ENCODE peak calls at places on chromosomes 12 and 14, in eight cellular contexts. One of them, this sample, is unnamed.

GRCh38 chr14:38074754-38075153 is 132.9 kb upstream of the SSTR1 start:
- DNase-seq in HFFc6: no peak
- DNase-seq in NCI-H446 treated with DMSO at 0.1 percent for 48 hours: no peak
- DNase-seq in A549: no peak
- DNase-seq in NCI-H187: no peak
- DNase-seq in activated T-helper 1 cell treated with anti-CD3 and anti-CD28 coated beads, Interleukin-2, amount 50 U/mL, for 16 hours: no peak
- DNase-seq in thoracic aorta: no peak
- DNase-seq in DMS 273 treated with DMSO at 0.1 percent for 48 hours: no peak
- DNase-seq in this sample: peak; percentile 31

GRCh38 chr12:95412826-95413311 is 61.1 kb upstream of the METAP2 start:
- DNase-seq in NCI-H187: no peak
- DNase-seq in activated T-helper 1 cell treated with anti-CD3 and anti-CD28 coated beads, Interleukin-2, amount 50 U/mL, for 16 hours: no peak
- DNase-seq in NCI-H446 treated with DMSO at 0.1 percent for 48 hours: no peak
- DNase-seq in DMS 273 treated with DMSO at 0.1 percent for 48 hours: no peak
- DNase-seq in HFFc6: peak; percentile 96
- DNase-seq in thoracic aorta: no peak
- DNase-seq in A549: no peak
- DNase-seq in this sample: no peak

GRCh38 chr14:94649543-94650443 is 37.6 kb downstream of the SERPINA3 start:
- DNase-seq in NCI-H187: no peak
- DNase-seq in activated T-helper 1 cell treated with anti-CD3 and anti-CD28 coated beads, Interleukin-2, amount 50 U/mL, for 16 hours: no peak
- DNase-seq in A549: no peak
- DNase-seq in DMS 273 treated with DMSO at 0.1 percent for 48 hours: no peak
- DNase-seq in thoracic aorta: no peak
- DNase-seq in HFFc6: no peak
- DNase-seq in NCI-H446 treated with DMSO at 0.1 percent for 48 hours: no peak
- DNase-seq in this sample: no peak

GRCh38 chr12:8687846-8688601 is 9.8 kb upstream of the RIMKLB start:
- DNase-seq in activated T-helper 1 cell treated with anti-CD3 and anti-CD28 coated beads, Interleukin-2, amount 50 U/mL, for 16 hours: no peak
- DNase-seq in thoracic aorta: peak; percentile 53
- DNase-seq in A549: peak; percentile 36
- DNase-seq in DMS 273 treated with DMSO at 0.1 percent for 48 hours: peak; percentile 46
- DNase-seq in NCI-H187: no peak
- DNase-seq in HFFc6: peak; percentile 69
- DNase-seq in NCI-H446 treated with DMSO at 0.1 percent for 48 hours: peak; percentile 77
- DNase-seq in this sample: peak; percentile 31

GRCh38 chr12:119089668-119090013 is 89.1 kb upstream of the HSPB8 start:
- DNase-seq in NCI-H187: no peak
- DNase-seq in A549: no peak
- DNase-seq in HFFc6: no peak
- DNase-seq in thoracic aorta: no peak
- DNase-seq in NCI-H446 treated with DMSO at 0.1 percent for 48 hours: no peak
- DNase-seq in activated T-helper 1 cell treated with anti-CD3 and anti-CD28 coated beads, Interleukin-2, amount 50 U/mL, for 16 hours: no peak
- DNase-seq in DMS 273 treated with DMSO at 0.1 percent for 48 hours: no peak
- DNase-seq in this sample: no peak

GRCh38 chr14:95106966-95107365 is 50.4 kb downstream of the DICER1 start:
- DNase-seq in HFFc6: no peak
- DNase-seq in NCI-H187: no peak
- DNase-seq in NCI-H446 treated with DMSO at 0.1 percent for 48 hours: no peak
- DNase-seq in thoracic aorta: no peak
- DNase-seq in A549: no peak
- DNase-seq in activated T-helper 1 cell treated with anti-CD3 and anti-CD28 coated beads, Interleukin-2, amount 50 U/mL, for 16 hours: no peak
- DNase-seq in DMS 273 treated with DMSO at 0.1 percent for 48 hours: no peak
- DNase-seq in this sample: no peak

GRCh38 chr14:65045011-65045410 is 57.3 kb downstream of the MAX start:
- DNase-seq in activated T-helper 1 cell treated with anti-CD3 and anti-CD28 coated beads, Interleukin-2, amount 50 U/mL, for 16 hours: no peak
- DNase-seq in NCI-H187: no peak
- DNase-seq in DMS 273 treated with DMSO at 0.1 percent for 48 hours: no peak
- DNase-seq in HFFc6: no peak
- DNase-seq in NCI-H446 treated with DMSO at 0.1 percent for 48 hours: no peak
- DNase-seq in A549: no peak
- DNase-seq in thoracic aorta: no peak
- DNase-seq in this sample: no peak

GRCh38 chr12:4272976-4273650 is 449 bp upstream of the CCND2 start:
- DNase-seq in DMS 273 treated with DMSO at 0.1 percent for 48 hours: no peak
- DNase-seq in activated T-helper 1 cell treated with anti-CD3 and anti-CD28 coated beads, Interleukin-2, amount 50 U/mL, for 16 hours: no peak
- DNase-seq in NCI-H446 treated with DMSO at 0.1 percent for 48 hours: no peak
- DNase-seq in thoracic aorta: no peak
- DNase-seq in NCI-H187: no peak
- DNase-seq in A549: no peak
- DNase-seq in HFFc6: no peak
- DNase-seq in this sample: peak; percentile 31

GRCh38 chr14:28709571-28710305 is 56.8 kb upstream of the FOXG1 start:
- DNase-seq in NCI-H446 treated with DMSO at 0.1 percent for 48 hours: no peak
- DNase-seq in DMS 273 treated with DMSO at 0.1 percent for 48 hours: no peak
- DNase-seq in NCI-H187: no peak
- DNase-seq in A549: no peak
- DNase-seq in thoracic aorta: no peak
- DNase-seq in HFFc6: no peak
- DNase-seq in activated T-helper 1 cell treated with anti-CD3 and anti-CD28 coated beads, Interleukin-2, amount 50 U/mL, for 16 hours: no peak
- DNase-seq in this sample: no peak

GRCh38 chr12:66612053-66612775 is 66.7 kb downstream of the GRIP1 start:
- DNase-seq in activated T-helper 1 cell treated with anti-CD3 and anti-CD28 coated beads, Interleukin-2, amount 50 U/mL, for 16 hours: no peak
- DNase-seq in NCI-H187: no peak
- DNase-seq in A549: no peak
- DNase-seq in NCI-H446 treated with DMSO at 0.1 percent for 48 hours: no peak
- DNase-seq in DMS 273 treated with DMSO at 0.1 percent for 48 hours: no peak
- DNase-seq in HFFc6: no peak
- DNase-seq in thoracic aorta: no peak
- DNase-seq in this sample: no peak

GRCh38 chr12:50530532-50530931 is 25.7 kb downstream of the DIP2B start:
- DNase-seq in thoracic aorta: no peak
- DNase-seq in HFFc6: no peak
- DNase-seq in NCI-H187: no peak
- DNase-seq in DMS 273 treated with DMSO at 0.1 percent for 48 hours: no peak
- DNase-seq in A549: no peak
- DNase-seq in activated T-helper 1 cell treated with anti-CD3 and anti-CD28 coated beads, Interleukin-2, amount 50 U/mL, for 16 hours: no peak
- DNase-seq in NCI-H446 treated with DMSO at 0.1 percent for 48 hours: no peak
- DNase-seq in this sample: no peak